ENCODE peak calls at places on chromosomes 1 and 21, in ten cellular contexts. T is ELF-1; V is HTR-8/SVneo; E is EL; X is H54; R is right lobe of liver; C is germinal center; M is mesothelial cell of epicardium; N is stimulated activated CD8-positive, alpha-beta memory T cell treated with anti-CD3 and anti-CD28 coated beads, Interleukin-4, amount 100 ng/mL, for 24 hours; B is GF-D8. I is an unnamed sample.

GRCh38 chr1:202145325-202146140 is 996 bp upstream of the ARL8A start:
- DNase-seq in T (no peak), V (no peak), E (no peak), X (peak), R (no peak), C (peak), M (no peak), N (no peak), B (no peak), I (no peak)

GRCh38 chr1:87867631-87868030 is 539.0 kb downstream of the LMO4 start:
- DNase-seq in T (no peak), V (no peak), E (no peak), X (no peak), R (no peak), C (no peak), M (no peak), N (no peak), B (no peak), I (no peak)

GRCh38 chr21:46152939-46153258 is 2.5 kb downstream of the FTCD start:
- DNase-seq in T (no peak), V (no peak), E (no peak), X (no peak), R (peak), C (no peak), M (no peak), N (no peak), B (no peak), I (no peak)

GRCh38 chr21:42513985-42514882 is 582 bp downstream of the SLC37A1 start:
- DNase-seq in T (peak), V (no peak), E (peak), X (no peak), R (peak), C (peak), M (no peak), N (peak), B (no peak), I (peak)

GRCh38 chr21:17542371-17542992 is 29.6 kb downstream of the CXADR start:
- DNase-seq in T (no peak), V (no peak), E (no peak), X (no peak), R (no peak), C (no peak), M (no peak), N (no peak), B (no peak), I (no peak)

GRCh38 chr21:46457801-46458314 is 833 bp upstream of the DIP2A start:
- DNase-seq in T (no peak), V (peak), E (peak), X (peak), R (peak), C (peak), M (no peak), N (no peak), B (peak), I (peak)

GRCh38 chr1:174358786-174359453 is 88.8 kb upstream of the GPR52 start:
- DNase-seq in T (no peak), V (no peak), E (no peak), X (no peak), R (no peak), C (no peak), M (no peak), N (no peak), B (no peak), I (peak)

GRCh38 chr1:226519741-226520598 is 28.6 kb upstream of the STUM start:
- DNase-seq in T (peak), V (no peak), E (no peak), X (no peak), R (no peak), C (no peak), M (no peak), N (no peak), B (no peak), I (no peak)

GRCh38 chr1:184260382-184260781 is 126.4 kb upstream of the C1orf21 start:
- DNase-seq in T (no peak), V (peak), E (peak), X (peak), R (no peak), C (no peak), M (no peak), N (no peak), B (no peak), I (no peak)

GRCh38 chr21:45347712-45348477 is 57.1 kb upstream of the COL18A1 start:
- DNase-seq in T (no peak), V (no peak), E (no peak), X (no peak), R (no peak), C (no peak), M (no peak), N (no peak), B (no peak), I (no peak)